ENCODE peak calls at places on chromosomes 5 and 9, in nine cellular contexts. One of them, this sample, is unnamed.

GRCh38 chr9:125521462-125522327 is 185.3 kb downstream of the MAPKAP1 start:
- DNase-seq in A549: peak; percentile 34
- DNase-seq in HCT116: peak; percentile 76
- DNase-seq in GM23338: no peak
- DNase-seq in GM12878: no peak
- DNase-seq in HepG2: peak; percentile 35
- DNase-seq in K562: no peak
- DNase-seq in HL-60: no peak
- DNase-seq in Panc1: peak; percentile 75
- DNase-seq in this sample: no peak

GRCh38 chr5:143051244-143052058 is 281.3 kb downstream of the ARHGAP26 start:
- DNase-seq in A549: no peak
- DNase-seq in HCT116: no peak
- DNase-seq in GM23338: peak; percentile 59
- DNase-seq in GM12878: no peak
- DNase-seq in HepG2: peak; percentile 78
- DNase-seq in K562: no peak
- DNase-seq in HL-60: peak; percentile 63
- DNase-seq in Panc1: no peak
- DNase-seq in this sample: no peak

GRCh38 chr9:136619742-136620440 is 42.8 kb upstream of the EGFL7 start:
- DNase-seq in A549: no peak
- DNase-seq in HCT116: no peak
- DNase-seq in GM23338: no peak
- DNase-seq in GM12878: no peak
- DNase-seq in HepG2: peak; percentile 65
- DNase-seq in K562: no peak
- DNase-seq in HL-60: peak; percentile 95
- DNase-seq in Panc1: no peak
- DNase-seq in this sample: no peak

GRCh38 chr5:1762121-1762877 is 37.3 kb downstream of the MRPL36 start:
- DNase-seq in A549: no peak
- DNase-seq in HCT116: no peak
- DNase-seq in GM23338: no peak
- DNase-seq in GM12878: no peak
- DNase-seq in HepG2: no peak
- DNase-seq in K562: no peak
- DNase-seq in HL-60: no peak
- DNase-seq in Panc1: no peak
- DNase-seq in this sample: no peak

GRCh38 chr9:105355810-105356209 is 92.0 kb upstream of the FSD1L start:
- DNase-seq in A549: peak; percentile 6
- DNase-seq in HCT116: no peak
- DNase-seq in GM23338: no peak
- DNase-seq in GM12878: peak; percentile 5
- DNase-seq in HepG2: no peak
- DNase-seq in K562: peak; percentile 10
- DNase-seq in HL-60: no peak
- DNase-seq in Panc1: no peak
- DNase-seq in this sample: no peak

GRCh38 chr9:137057545-137057944 is 3.7 kb upstream of the ENTPD2 start:
- DNase-seq in A549: no peak
- DNase-seq in HCT116: no peak
- DNase-seq in GM23338: no peak
- DNase-seq in GM12878: no peak
- DNase-seq in HepG2: no peak
- DNase-seq in K562: no peak
- DNase-seq in HL-60: no peak
- DNase-seq in Panc1: no peak
- DNase-seq in this sample: no peak

GRCh38 chr9:104009853-104010252 is 84.3 kb upstream of the SMC2 start:
- DNase-seq in A549: no peak
- DNase-seq in HCT116: no peak
- DNase-seq in GM23338: no peak
- DNase-seq in GM12878: no peak
- DNase-seq in HepG2: no peak
- DNase-seq in K562: no peak
- DNase-seq in HL-60: no peak
- DNase-seq in Panc1: no peak
- DNase-seq in this sample: no peak

GRCh38 chr9:72203205-72203803 is 54.1 kb downstream of the GDA start:
- DNase-seq in A549: peak; percentile 70
- DNase-seq in HCT116: peak; percentile 28
- DNase-seq in GM23338: peak; percentile 73
- DNase-seq in GM12878: no peak
- DNase-seq in HepG2: peak; percentile 53
- DNase-seq in K562: peak; percentile 9
- DNase-seq in HL-60: peak; percentile 42
- DNase-seq in Panc1: peak; percentile 18
- DNase-seq in this sample: peak; percentile 31

GRCh38 chr9:99732715-99733114 is 89.0 kb upstream of the NR4A3 start:
- DNase-seq in A549: no peak
- DNase-seq in HCT116: no peak
- DNase-seq in GM23338: no peak
- DNase-seq in GM12878: no peak
- DNase-seq in HepG2: no peak
- DNase-seq in K562: no peak
- DNase-seq in HL-60: no peak
- DNase-seq in Panc1: no peak
- DNase-seq in this sample: no peak

GRCh38 chr9:100425758-100426157 is 1.2 kb upstream of the MSANTD3 start:
- DNase-seq in A549: no peak
- DNase-seq in HCT116: no peak
- DNase-seq in GM23338: no peak
- DNase-seq in GM12878: no peak
- DNase-seq in HepG2: no peak
- DNase-seq in K562: no peak
- DNase-seq in HL-60: no peak
- DNase-seq in Panc1: no peak
- DNase-seq in this sample: no peak

GRCh38 chr5:19605846-19606407 is 382.1 kb downstream of the CDH18 start:
- DNase-seq in A549: no peak
- DNase-seq in HCT116: no peak
- DNase-seq in GM23338: no peak
- DNase-seq in GM12878: no peak
- DNase-seq in HepG2: no peak
- DNase-seq in K562: no peak
- DNase-seq in HL-60: no peak
- DNase-seq in Panc1: no peak
- DNase-seq in this sample: no peak

GRCh38 chr9:16312116-16312515 is 558.4 kb downstream of the BNC2 start:
- DNase-seq in A549: no peak
- DNase-seq in HCT116: no peak
- DNase-seq in GM23338: no peak
- DNase-seq in GM12878: no peak
- DNase-seq in HepG2: no peak
- DNase-seq in K562: no peak
- DNase-seq in HL-60: no peak
- DNase-seq in Panc1: no peak
- DNase-seq in this sample: no peak

GRCh38 chr9:3508531-3509374 is 17.0 kb downstream of the RFX3 start:
- DNase-seq in A549: peak; percentile 59
- DNase-seq in HCT116: no peak
- DNase-seq in GM23338: no peak
- DNase-seq in GM12878: no peak
- DNase-seq in HepG2: no peak
- DNase-seq in K562: no peak
- DNase-seq in HL-60: no peak
- DNase-seq in Panc1: no peak
- DNase-seq in this sample: no peak

GRCh38 chr5:153546566-153546965 is 56.1 kb downstream of the GRIA1 start:
- DNase-seq in A549: no peak
- DNase-seq in HCT116: no peak
- DNase-seq in GM23338: no peak
- DNase-seq in GM12878: no peak
- DNase-seq in HepG2: no peak
- DNase-seq in K562: no peak
- DNase-seq in HL-60: no peak
- DNase-seq in Panc1: no peak
- DNase-seq in this sample: no peak

GRCh38 chr5:153555420-153556114 is 65.1 kb downstream of the GRIA1 start:
- DNase-seq in A549: no peak
- DNase-seq in HCT116: no peak
- DNase-seq in GM23338: no peak
- DNase-seq in GM12878: no peak
- DNase-seq in HepG2: no peak
- DNase-seq in K562: no peak
- DNase-seq in HL-60: no peak
- DNase-seq in Panc1: no peak
- DNase-seq in this sample: no peak

GRCh38 chr5:153552886-153553285 is 62.4 kb downstream of the GRIA1 start:
- DNase-seq in A549: no peak
- DNase-seq in HCT116: no peak
- DNase-seq in GM23338: no peak
- DNase-seq in GM12878: no peak
- DNase-seq in HepG2: no peak
- DNase-seq in K562: no peak
- DNase-seq in HL-60: no peak
- DNase-seq in Panc1: no peak
- DNase-seq in this sample: no peak

GRCh38 chr5:153551537-153552079 is 61.1 kb downstream of the GRIA1 start:
- DNase-seq in A549: peak; percentile 61
- DNase-seq in HCT116: peak; percentile 48
- DNase-seq in GM23338: peak; percentile 65
- DNase-seq in GM12878: no peak
- DNase-seq in HepG2: no peak
- DNase-seq in K562: no peak
- DNase-seq in HL-60: no peak
- DNase-seq in Panc1: no peak
- DNase-seq in this sample: peak; percentile 5
- TF ChIP-seq REST in A549: no peak
- TF ChIP-seq REST in HCT116: no peak
- TF ChIP-seq REST in GM23338: no peak
- TF ChIP-seq REST in GM12878: no peak
- TF ChIP-seq REST in HepG2: no peak
- TF ChIP-seq REST in K562: no peak
- TF ChIP-seq REST in HL-60: no peak
- TF ChIP-seq REST in Panc1: no peak
- TF ChIP-seq REST in this sample: no peak

DNA sequence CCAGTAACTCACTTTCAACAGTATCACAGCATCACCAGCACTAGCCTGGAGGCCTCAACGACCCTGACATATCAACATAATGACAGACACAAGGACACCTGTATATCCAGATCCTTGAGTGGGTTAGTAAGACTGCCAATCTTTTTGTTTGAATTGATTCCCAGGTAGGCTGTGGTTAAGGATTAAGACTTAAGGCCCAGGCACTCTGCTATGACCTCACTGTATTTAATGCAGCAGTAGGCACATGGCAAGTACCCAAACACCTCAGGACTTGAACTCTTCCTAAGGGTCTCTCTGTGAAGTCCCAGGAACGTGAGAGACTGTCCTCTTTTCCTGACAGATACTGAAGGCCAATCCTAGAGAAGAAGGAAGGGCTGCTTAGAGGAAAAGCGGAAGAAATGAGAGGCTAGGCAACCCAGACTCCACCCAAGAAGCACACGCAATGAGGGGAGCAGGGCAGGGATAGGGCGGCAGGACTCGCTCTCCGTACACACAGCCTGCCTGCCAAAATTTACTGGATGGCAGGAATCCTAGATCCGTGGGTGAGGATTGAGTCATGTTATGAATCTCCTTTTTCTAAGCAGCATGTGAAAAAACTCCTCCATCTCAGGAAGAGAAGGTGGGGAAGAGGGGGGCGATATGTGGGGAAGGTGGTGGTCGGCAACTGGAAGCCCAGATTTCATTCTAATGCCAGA is 93.4 kb downstream of the SIL1 start:
- DNase-seq in A549: no peak
- DNase-seq in HCT116: no peak
- DNase-seq in GM23338: no peak
- DNase-seq in GM12878: no peak
- DNase-seq in HepG2: no peak
- DNase-seq in K562: no peak
- DNase-seq in HL-60: no peak
- DNase-seq in Panc1: no peak
- DNase-seq in this sample: no peak
- TF ChIP-seq REST in A549: no peak
- TF ChIP-seq REST in HCT116: no peak
- TF ChIP-seq REST in GM23338: no peak
- TF ChIP-seq REST in GM12878: no peak
- TF ChIP-seq REST in HepG2: no peak
- TF ChIP-seq REST in K562: no peak
- TF ChIP-seq REST in HL-60: no peak
- TF ChIP-seq REST in Panc1: no peak
- TF ChIP-seq REST in this sample: no peak

DNA sequence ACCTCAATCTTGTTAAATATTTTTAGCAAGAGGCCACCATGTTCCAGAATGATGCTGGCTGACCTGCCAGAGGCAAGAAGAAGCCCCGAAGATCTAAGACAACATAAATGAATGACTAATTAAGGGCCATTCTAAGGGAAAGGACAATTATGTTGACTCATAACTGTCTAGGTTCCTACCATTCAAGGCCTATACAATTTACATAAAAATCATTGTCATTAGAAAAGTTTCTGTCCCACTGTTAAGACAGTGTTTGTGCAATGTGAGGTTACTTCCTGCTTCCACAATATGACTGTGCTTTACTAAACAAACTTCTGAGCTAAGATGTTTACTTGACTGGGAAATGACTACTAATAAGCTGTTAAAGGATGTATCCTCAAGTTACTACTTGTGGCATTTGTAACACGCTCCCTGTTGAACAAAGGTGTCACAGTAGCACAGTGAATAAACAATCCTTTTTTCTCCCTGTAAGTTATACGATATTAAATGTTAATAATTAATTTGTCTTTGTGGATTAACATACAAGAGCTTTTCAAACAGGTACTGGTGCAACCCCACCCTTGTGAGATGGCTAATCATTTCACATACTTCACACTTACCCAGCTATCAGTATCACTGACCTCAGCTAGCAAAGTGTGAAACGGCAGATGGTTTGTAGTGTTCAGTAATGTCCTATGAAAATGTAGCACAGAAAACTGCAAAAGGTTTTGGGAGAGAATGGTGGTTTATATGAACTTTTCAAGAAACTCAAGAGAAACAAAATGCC is 195.8 kb downstream of the EFNA5 start:
- DNase-seq in A549: peak; percentile 83
- DNase-seq in HCT116: no peak
- DNase-seq in GM23338: no peak
- DNase-seq in GM12878: peak; percentile 41
- DNase-seq in HepG2: no peak
- DNase-seq in K562: no peak
- DNase-seq in HL-60: peak; percentile 38
- DNase-seq in Panc1: peak; percentile 86
- DNase-seq in this sample: no peak
- TF ChIP-seq REST in A549: no peak
- TF ChIP-seq REST in HCT116: no peak
- TF ChIP-seq REST in GM23338: no peak
- TF ChIP-seq REST in GM12878: no peak
- TF ChIP-seq REST in HepG2: no peak
- TF ChIP-seq REST in K562: no peak
- TF ChIP-seq REST in HL-60: no peak
- TF ChIP-seq REST in Panc1: no peak
- TF ChIP-seq REST in this sample: no peak

DNA sequence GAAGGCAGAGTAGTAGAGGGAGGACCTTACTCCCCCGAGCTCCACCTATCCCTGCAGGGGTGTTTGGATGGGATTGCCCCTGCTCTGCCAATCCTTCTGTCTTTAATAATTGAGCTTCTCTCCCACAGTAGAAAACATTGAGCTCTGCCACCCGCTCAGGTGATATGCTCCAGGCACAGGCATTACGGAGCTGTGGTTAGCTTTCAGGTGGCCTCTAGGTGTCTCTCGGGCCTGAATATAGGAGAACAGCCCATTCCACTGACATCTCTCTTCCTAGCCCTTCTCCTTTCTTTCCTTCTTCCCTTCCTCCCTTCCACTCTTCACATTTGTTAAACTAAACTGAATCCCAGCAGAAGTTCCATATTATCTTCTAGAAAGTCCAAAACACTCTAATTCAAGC is 203.4 kb downstream of the SYK start:
- DNase-seq in A549: no peak
- DNase-seq in HCT116: no peak
- DNase-seq in GM23338: peak; percentile 32
- DNase-seq in GM12878: no peak
- DNase-seq in HepG2: peak; percentile 7
- DNase-seq in K562: no peak
- DNase-seq in HL-60: no peak
- DNase-seq in Panc1: no peak
- DNase-seq in this sample: no peak
- TF ChIP-seq REST in A549: no peak
- TF ChIP-seq REST in HCT116: no peak
- TF ChIP-seq REST in GM23338: no peak
- TF ChIP-seq REST in GM12878: no peak
- TF ChIP-seq REST in HepG2: no peak
- TF ChIP-seq REST in K562: no peak
- TF ChIP-seq REST in HL-60: no peak
- TF ChIP-seq REST in Panc1: no peak
- TF ChIP-seq REST in this sample: no peak